ENCODE peak calls at places on chromosomes 11 and 22, in five cellular contexts. D is PC-3; P is keratinocyte; X is naive thymus-derived CD4-positive, alpha-beta T cell; G is left lung. Q is an unnamed sample.

GRCh38 chr11:116650052-116650451 is 122.7 kb downstream of the BUD13 start:
- DNase-seq in D (no peak), P (no peak), X (no peak), G (no peak), Q (no peak)

GRCh38 chr11:134313379-134313778 is 18.4 kb upstream of the GLB1L2 start:
- DNase-seq in D (no peak), P (no peak), X (no peak), G (no peak), Q (no peak)

GRCh38 chr11:63961608-63962412 is 12.6 kb upstream of the COX8A start:
- DNase-seq in D (no peak), P (peak; percentile 62), X (no peak), G (peak; percentile 44), Q (peak; percentile 27)

GRCh38 chr11:121191787-121192186 is 90.7 kb downstream of the TECTA start:
- DNase-seq in D (no peak), P (no peak), X (no peak), G (no peak), Q (no peak)

GRCh38 chr22:44648821-44649566 is 53.0 kb upstream of the PRR5 start:
- DNase-seq in D (no peak), P (peak; percentile 41), X (no peak), G (no peak), Q (peak; percentile 89)

GRCh38 chr11:1639102-1639620 is 9.6 kb downstream of the KRTAP5-5 start:
- DNase-seq in D (no peak), P (no peak), X (no peak), G (no peak), Q (no peak)

GRCh38 chr11:124199702-124200101 is 16.6 kb downstream of the OR10D3 start:
- DNase-seq in D (peak; percentile 43), P (no peak), X (no peak), G (no peak), Q (no peak)

GRCh38 chr11:128174465-128175101 is 412.8 kb downstream of the ETS1 start:
- DNase-seq in D (no peak), P (no peak), X (no peak), G (no peak), Q (peak; percentile 46)

GRCh38 chr11:104053743-104054142 is 17.3 kb downstream of the DDI1 start:
- DNase-seq in D (no peak), P (no peak), X (no peak), G (no peak), Q (no peak)

GRCh38 chr11:128544625-128545024 is 42.7 kb downstream of the ETS1 start:
- DNase-seq in D (no peak), P (no peak), X (no peak), G (no peak), Q (peak; percentile 74)

GRCh38 chr11:127454856-127455255 is 454.3 kb upstream of the KIRREL3 start:
- DNase-seq in D (no peak), P (no peak), X (no peak), G (no peak), Q (no peak)

GRCh38 chr11:109819410-109819809 is 273.8 kb upstream of the ZC3H12C start:
- DNase-seq in D (no peak), P (no peak), X (no peak), G (no peak), Q (no peak)

GRCh38 chr11:97683733-97684132 is 1293.9 kb downstream of the JRKL start:
- DNase-seq in D (peak; percentile 32), P (no peak), X (no peak), G (no peak), Q (no peak)

GRCh38 chr11:128342511-128343133 is 244.7 kb downstream of the ETS1 start:
- DNase-seq in D (peak; percentile 96), P (no peak), X (peak; percentile 70), G (peak; percentile 74), Q (peak; percentile 68)

GRCh38 chr11:32348502-32348901 is 86.8 kb downstream of the WT1 start:
- DNase-seq in D (no peak), P (no peak), X (no peak), G (no peak), Q (no peak)

GRCh38 chr11:87859583-87859982 is 315.7 kb downstream of the RAB38 start:
- DNase-seq in D (peak; percentile 52), P (no peak), X (no peak), G (no peak), Q (peak; percentile 1)

GRCh38 chr11:116970485-116971292 is 127.5 kb downstream of the SIK3 start:
- DNase-seq in D (peak; percentile 68), P (no peak), X (no peak), G (no peak), Q (no peak)

GRCh38 chr11:30358569-30358968 is 35.7 kb downstream of the ARL14EP start:
- DNase-seq in D (no peak), P (no peak), X (no peak), G (no peak), Q (no peak)

GRCh38 chr22:48482771-48483170 is 1344.9 kb downstream of the BRD1 start:
- DNase-seq in D (no peak), P (no peak), X (no peak), G (no peak), Q (no peak)

GRCh38 chr11:66607126-66607834 is 9.2 kb upstream of the RBM14 start:
- DNase-seq in D (no peak), P (no peak), X (no peak), G (no peak), Q (peak; percentile 96)

GRCh38 chr11:75474878-75475766 is 42.1 kb upstream of the KLHL35 start:
- DNase-seq in D (no peak), P (no peak), X (peak; percentile 47), G (peak; percentile 71), Q (no peak)

GRCh38 chr11:94638278-94638901 is 71.2 kb downstream of the PIWIL4 start:
- DNase-seq in D (no peak), P (no peak), X (no peak), G (no peak), Q (no peak)

GRCh38 chr11:133253570-133253969 is 278.7 kb downstream of the OPCML start:
- DNase-seq in D (no peak), P (no peak), X (no peak), G (no peak), Q (no peak)

GRCh38 chr11:102830328-102830727 is 13.1 kb downstream of the MMP3 start:
- DNase-seq in D (no peak), P (no peak), X (no peak), G (no peak), Q (peak; percentile 34)

GRCh38 chr11:78841451-78842060 is 266.9 kb upstream of the NARS2 start:
- DNase-seq in D (peak; percentile 67), P (no peak), X (no peak), G (no peak), Q (peak; percentile 54)

GRCh38 chr11:13929551-13929950 is 33.0 kb upstream of the SPON1 start:
- DNase-seq in D (no peak), P (no peak), X (no peak), G (no peak), Q (no peak)

GRCh38 chr22:38732251-38732815 is 23.5 kb downstream of the SUN2 start:
- DNase-seq in D (no peak), P (no peak), X (no peak), G (no peak), Q (no peak)

GRCh38 chr22:38728899-38729796 is 23.4 kb downstream of the GTPBP1 start:
- DNase-seq in D (no peak), P (no peak), X (no peak), G (peak; percentile 12), Q (no peak)

GRCh38 chr22:38731703-38732161 is 24.1 kb downstream of the SUN2 start:
- DNase-seq in D (no peak), P (no peak), X (no peak), G (no peak), Q (no peak)

GRCh38 chr22:38729946-38730345 is 24.2 kb downstream of the GTPBP1 start:
- DNase-seq in D (no peak), P (no peak), X (no peak), G (no peak), Q (no peak)

DNA sequence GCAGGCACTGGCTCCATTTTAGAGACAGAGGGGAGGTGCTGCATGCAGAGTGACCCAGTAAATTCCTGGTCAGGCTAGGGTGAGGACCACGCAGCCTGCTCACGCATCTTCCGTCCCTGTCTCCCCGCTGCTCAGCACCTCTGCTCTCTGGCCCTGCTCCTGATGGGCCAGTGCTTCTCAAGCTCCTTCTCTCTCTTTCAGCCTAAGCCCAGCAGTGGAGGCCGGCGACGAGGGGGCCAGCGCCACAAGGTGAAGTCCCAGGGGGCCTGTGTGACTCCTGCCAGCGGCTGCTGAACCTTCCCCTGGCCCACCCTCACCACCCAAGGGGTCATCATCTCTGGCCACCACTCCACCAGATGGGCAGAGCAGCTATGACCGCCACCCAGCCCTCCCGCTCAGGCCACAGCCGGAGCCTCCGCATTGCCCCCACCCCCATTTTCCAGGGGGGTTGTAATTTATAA is 24.7 kb downstream of the GTPBP1 start:
- DNase-seq in D (no peak), P (no peak), X (no peak), G (no peak), Q (no peak)
- H3K4me3 ChIP-seq in D (no peak overlapping the region), P (no peak overlapping the region), X (no peak overlapping the region), G (no peak overlapping the region), Q (no peak overlapping the region)

DNA sequence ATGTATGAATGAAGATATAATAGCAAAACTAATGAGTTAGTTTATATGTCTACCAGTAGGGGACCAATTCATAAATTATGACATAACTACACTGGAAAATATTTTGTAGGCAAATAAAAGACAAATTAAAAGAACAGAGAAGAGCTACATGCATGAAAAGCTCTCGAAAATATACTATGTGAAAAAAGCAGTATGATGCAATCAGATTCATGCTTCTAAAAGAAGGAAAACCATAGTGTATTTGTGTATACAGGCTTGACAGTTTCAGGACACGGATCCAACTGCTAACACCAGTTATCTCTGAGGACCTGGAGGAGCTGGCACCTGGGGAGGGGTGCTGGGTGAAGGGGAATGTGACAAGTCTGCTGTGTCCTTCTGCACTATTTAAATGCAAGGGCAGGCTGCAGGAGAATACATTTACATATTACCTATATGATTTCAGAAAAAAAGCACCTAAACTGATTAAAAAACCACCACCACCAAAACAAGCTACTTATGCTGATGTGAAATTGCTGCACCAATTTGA is 6.8 kb downstream of the SMCO4 start:
- DNase-seq in D (no peak), P (no peak), X (no peak), G (no peak), Q (no peak)
- H3K4me3 ChIP-seq in D (no peak overlapping the region), P (no peak overlapping the region), X (no peak overlapping the region), G (no peak overlapping the region), Q (no peak overlapping the region)

DNA sequence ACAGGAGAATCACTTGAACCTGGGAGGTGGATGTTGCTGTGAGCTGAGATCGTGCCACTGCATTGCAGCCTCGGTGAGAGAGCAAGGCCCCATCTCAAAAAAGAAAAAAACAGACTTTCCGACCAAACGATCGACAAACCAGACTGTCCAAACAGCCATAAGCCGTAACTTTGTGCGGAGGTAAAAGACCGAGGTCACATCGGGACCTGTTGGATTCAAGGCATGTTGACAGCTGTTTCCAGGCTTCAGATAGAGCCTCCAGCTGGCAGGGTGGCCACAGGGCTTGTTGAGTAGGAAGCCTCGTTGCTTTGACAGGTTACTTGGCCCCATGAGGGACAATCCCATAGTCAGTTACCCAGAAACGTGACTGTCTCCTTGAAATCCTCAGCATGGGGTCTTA is 22.2 kb downstream of the PPARA start:
- DNase-seq in D (no peak), P (no peak), X (no peak), G (no peak), Q (no peak)
- H3K4me3 ChIP-seq in D (no peak overlapping the region), P (no peak overlapping the region), X (no peak overlapping the region), G (no peak overlapping the region), Q (no peak overlapping the region)

GRCh38 chr11:11621881-11622706 is at the start of gene GALNT18:
- DNase-seq in D (peak; percentile 92), P (peak; percentile 66), X (peak; percentile 89), G (peak; percentile 92), Q (peak; percentile 81)
- H3K4me3 ChIP-seq in D (peak within 1 kb of the TSS; percentile 96), P (peak within 1 kb of the TSS; percentile 83), X (peak within 1 kb of the TSS; percentile 17), G (peak within 1 kb of the TSS; percentile 64), Q (peak within 1 kb of the TSS; percentile 62)

Q was measured in fibroblast of the aortic adventitia.